ENCODE peak calls at places on chromosomes 16 and 17, in five cellular contexts. L is breast epithelium, N is tibial nerve, Q is astrocyte of the spinal cord, V is GM12864. K is an unnamed sample.

GRCh38 chr17:66982011-66982508 is 17.6 kb downstream of the CACNG4 start:
- DNase-seq in N (no peak), L (no peak), V (no peak), Q (peak; percentile 44), K (no peak)

GRCh38 chr16:53829186-53829747 is 125.3 kb downstream of the FTO start:
- DNase-seq in Q (peak; percentile 17), V (no peak), L (no peak), N (no peak), K (no peak)

GRCh38 chr17:38861399-38861843 is 7.9 kb upstream of the RPL23 start:
- DNase-seq in Q (no peak), L (no peak), V (no peak), N (no peak), K (no peak)

GRCh38 chr17:60134396-60135159 is 15.2 kb upstream of the CA4 start:
- DNase-seq in Q (peak; percentile 36), L (no peak), V (no peak), N (no peak), K (no peak)

GRCh38 chr17:1043601-1044251 is 46.8 kb downstream of the TIMM22 start:
- DNase-seq in V (no peak), L (no peak), N (no peak), Q (no peak), K (peak; percentile 88)

GRCh38 chr16:13912891-13913290 is 7.1 kb upstream of the ERCC4 start:
- DNase-seq in L (no peak), V (no peak), N (no peak), Q (no peak), K (no peak)

GRCh38 chr17:39665642-39666221 is 583 bp downstream of the TCAP start:
- DNase-seq in Q (no peak), V (no peak), N (no peak), L (no peak), K (peak; percentile 40)

GRCh38 chr17:51650772-51651171 is 390.4 kb downstream of the UTP18 start:
- DNase-seq in L (no peak), Q (no peak), N (no peak), V (no peak), K (no peak)

GRCh38 chr17:13727441-13728171 is 125.9 kb upstream of the HS3ST3A1 start:
- DNase-seq in L (no peak), Q (peak; percentile 50), N (no peak), V (no peak), K (no peak)

GRCh38 chr17:63998050-63998720 is at the start of gene PRR29:
- DNase-seq in N (no peak), Q (no peak), V (no peak), L (no peak), K (peak; percentile 72)

GRCh38 chr17:8137645-8138342 is 13.9 kb upstream of the HES7 start:
- DNase-seq in V (no peak), N (no peak), L (no peak), Q (no peak), K (no peak)

GRCh38 chr16:56282455-56282854 is 91.2 kb downstream of the GNAO1 start:
- DNase-seq in N (no peak), Q (no peak), L (no peak), V (no peak), K (no peak)

GRCh38 chr17:43025290-43025657 is 243 bp downstream of the RND2 start:
- DNase-seq in L (no peak), N (no peak), V (no peak), Q (no peak), K (no peak)

GRCh38 chr17:80636356-80637285 is 92.0 kb downstream of the RPTOR start:
- DNase-seq in V (no peak), Q (no peak), L (no peak), N (no peak), K (no peak)

GRCh38 chr16:21169249-21169981 is 10.9 kb downstream of the LDAF1 start:
- DNase-seq in L (no peak), Q (peak; percentile 44), N (no peak), V (no peak), K (no peak)

GRCh38 chr17:4833941-4834501 is 881 bp downstream of the MINK1 start:
- DNase-seq in V (no peak), Q (peak; percentile 16), L (no peak), N (no peak), K (no peak)

GRCh38 chr16:82945420-82946096 is 318.8 kb downstream of the CDH13 start:
- DNase-seq in V (no peak), Q (no peak), N (no peak), L (no peak), K (no peak)

GRCh38 chr16:53668869-53669268 is 34.8 kb downstream of the RPGRIP1L start:
- DNase-seq in V (no peak), Q (no peak), N (no peak), L (no peak), K (no peak)

GRCh38 chr16:17083628-17084027 is 387.1 kb downstream of the XYLT1 start:
- DNase-seq in V (no peak), N (no peak), L (no peak), Q (no peak), K (no peak)

GRCh38 chr17:82296511-82297279 is 20.7 kb downstream of the CD7 start:
- DNase-seq in L (no peak), N (no peak), Q (no peak), V (no peak), K (no peak)
- H3K4me3 ChIP-seq in L (peak overlapping the region; percentile 37), N (no peak overlapping the region), Q (peak overlapping the region; percentile 46), V (peak overlapping the region; percentile 63), K (no peak overlapping the region)

GRCh38 chr17:78774456-78774855 is 7.6 kb downstream of the CYTH1 start:
- DNase-seq in N (no peak), L (no peak), Q (no peak), V (no peak), K (no peak)
- H3K4me3 ChIP-seq in N (no peak overlapping the region), L (no peak overlapping the region), Q (no peak overlapping the region), V (peak overlapping the region; percentile 59), K (no peak overlapping the region)

DNA sequence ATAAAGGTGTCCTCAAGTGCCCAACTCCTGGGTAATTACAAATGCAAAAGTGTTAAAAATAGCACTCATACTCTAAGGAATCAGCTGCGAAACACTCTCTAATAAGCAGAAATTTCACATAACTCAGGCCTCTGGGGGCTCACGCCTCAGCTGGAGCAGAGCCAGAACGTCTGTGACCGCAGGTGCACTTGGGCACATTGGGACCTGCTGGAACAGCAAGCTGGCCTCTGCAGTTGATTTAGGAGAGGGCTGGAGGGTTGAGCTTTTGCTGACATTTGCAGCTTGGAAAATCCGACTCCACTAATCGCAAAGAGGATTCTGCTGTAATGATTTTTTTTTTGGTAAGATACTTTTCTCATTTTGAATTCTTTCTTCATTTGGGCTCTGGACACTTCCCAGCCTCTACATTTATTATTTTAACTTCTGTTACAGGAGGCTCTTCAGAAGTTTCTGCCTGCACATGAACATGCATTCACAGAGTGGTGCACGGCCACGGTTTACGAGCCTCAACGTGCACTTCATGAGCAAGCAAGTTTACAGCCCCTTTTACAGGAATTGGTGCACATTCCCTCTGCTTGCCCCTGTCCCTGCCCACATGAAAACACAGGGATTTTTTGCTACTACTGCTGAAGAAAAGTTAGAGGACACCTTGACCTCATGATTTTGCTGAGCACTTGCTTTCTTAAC is 4.1 kb upstream of the SNTB2 start:
- DNase-seq in L (no peak), N (no peak), V (no peak), Q (no peak), K (no peak)
- H3K4me3 ChIP-seq in L (no peak overlapping the region), N (no peak overlapping the region), V (no peak overlapping the region), Q (no peak overlapping the region), K (no peak overlapping the region)

DNA sequence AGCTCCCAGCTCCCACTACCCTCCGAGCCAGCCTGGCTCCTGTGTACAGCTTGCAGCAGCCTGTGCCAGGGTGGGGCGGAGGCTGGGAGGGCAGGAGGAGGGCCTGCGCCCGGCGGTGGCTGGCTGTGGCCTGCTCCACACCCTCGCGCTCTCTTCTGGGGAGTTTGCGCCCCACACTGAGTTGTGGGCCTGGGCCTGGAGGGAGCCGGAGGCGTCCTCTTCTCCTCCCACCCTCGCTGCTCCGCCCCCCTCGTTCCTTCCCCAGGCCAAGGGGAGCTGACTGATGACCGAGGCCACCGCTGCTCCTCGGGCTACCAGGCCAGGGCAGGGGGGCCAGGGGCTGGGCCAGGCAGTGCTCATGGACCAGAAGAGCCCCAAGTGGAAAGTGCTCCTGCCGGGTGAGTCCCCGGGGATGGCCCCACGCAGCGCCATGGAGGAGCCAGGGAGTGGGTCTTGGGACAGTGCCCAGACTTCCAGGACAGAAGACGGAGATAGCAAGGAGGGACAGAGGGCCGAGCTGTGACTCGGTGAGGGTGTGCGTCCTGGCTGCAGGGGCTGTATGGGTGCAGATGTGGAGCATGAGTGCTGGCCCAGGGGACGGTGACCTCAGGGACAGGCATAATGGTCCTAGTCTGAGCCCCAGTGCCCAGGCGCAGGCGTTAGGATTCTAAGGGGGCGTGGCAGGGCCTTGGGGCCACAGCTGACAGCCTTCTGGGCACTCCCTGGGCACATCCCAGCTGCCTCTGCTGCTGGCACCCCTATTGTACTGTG is 242.1 kb upstream of the GSE1 start:
- DNase-seq in V (no peak), Q (no peak), L (peak; percentile 60), N (peak; percentile 46), K (no peak)
- H3K4me3 ChIP-seq in V (no peak overlapping the region), Q (no peak overlapping the region), L (peak overlapping the region; percentile 35), N (peak overlapping the region; percentile 21), K (no peak overlapping the region)

DNA sequence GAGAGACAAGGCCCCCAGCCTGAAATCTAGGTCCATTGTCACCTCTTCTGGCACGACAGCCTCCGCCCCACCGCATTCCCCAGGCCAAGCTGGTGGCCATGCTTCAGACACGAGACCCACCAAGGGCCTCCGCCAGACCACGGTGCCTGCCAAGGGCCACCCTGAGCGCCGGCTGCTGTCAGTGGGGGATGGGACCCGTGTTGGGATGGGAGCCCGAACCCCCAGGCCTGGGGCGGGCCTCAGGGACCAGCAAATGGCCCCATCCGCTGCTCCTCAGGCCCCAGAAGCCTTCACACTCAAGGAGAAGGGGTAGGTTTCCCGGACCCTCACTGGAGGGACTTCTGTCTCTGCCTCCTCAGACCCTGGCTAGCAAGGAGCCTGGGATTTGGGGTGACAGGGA is 1.0 kb downstream of the TEDC2 start:
- DNase-seq in N (no peak), Q (no peak), L (no peak), V (no peak), K (no peak)
- H3K4me3 ChIP-seq in N (no peak overlapping the region), Q (no peak overlapping the region), L (no peak overlapping the region), V (peak overlapping the region; percentile 59), K (no peak overlapping the region)

GRCh38 chr17:78357687-78358537 is 2.0 kb downstream of the SOCS3 start:
- DNase-seq in N (no peak), V (no peak), Q (peak; percentile 30), L (no peak), K (no peak)
- H3K4me3 ChIP-seq in N (peak overlapping the region; percentile 79), V (peak overlapping the region; percentile 69), Q (peak overlapping the region; percentile 92), L (peak overlapping the region; percentile 95), K (peak overlapping the region; percentile 92)